ENCODE peak calls at places on chromosomes 4 and X, in nine cellular contexts. H is AG10803; S is dorsolateral prefrontal cortex; U is activated CD8-positive, alpha-beta memory T cell treated with anti-CD3 and anti-CD28 coated beads, Interleukin-2, amount 10 ng/mL, durations not matched to agents 7 days and 5 days; J is NCI-H1105 treated with DMSO at 0.1 percent for 48 hours; Q is stimulated activated naive CD8-positive, alpha-beta T cell treated with anti-CD3 and anti-CD28 coated beads, Interleukin-15, Interleukin-2, amounts not matched to agents 100 U/mL and 50 U/mL, for 24 hours; P is A549; V is lower lobe of right lung; B is A172. L is an unnamed sample.

GRCh38 chr4:106624674-106625073 is 256.1 kb upstream of the GIMD1 start:
- DNase-seq in S (no peak), J (no peak), B (no peak), Q (no peak), P (no peak), V (no peak), H (peak; percentile 16), U (no peak), L (no peak)

GRCh38 chrX:44872319-44872816 is 620 bp upstream of the KDM6A start:
- DNase-seq in V (no peak), U (peak; percentile 44), P (no peak), H (no peak), B (peak; percentile 5), S (peak; percentile 31), Q (peak; percentile 36), J (peak; percentile 39), L (peak; percentile 61)

GRCh38 chrX:129523076-129524055 is at the start of gene SMARCA1:
- DNase-seq in J (no peak), Q (peak; percentile 2), S (no peak), B (peak; percentile 34), P (peak; percentile 79), H (peak; percentile 61), U (no peak), V (peak; percentile 50), L (peak; percentile 53)

GRCh38 chr4:25632135-25632534 is 23.5 kb upstream of the SLC34A2 start:
- DNase-seq in J (no peak), Q (no peak), S (no peak), V (no peak), H (no peak), B (no peak), P (peak; percentile 44), U (no peak), L (no peak)

GRCh38 chrX:107324493-107325310 is 118.3 kb downstream of the DNAAF6 start:
- DNase-seq in U (peak; percentile 40), S (no peak), V (peak; percentile 48), J (no peak), P (peak; percentile 41), Q (peak; percentile 11), B (no peak), H (no peak), L (no peak)

GRCh38 chr4:76559236-76560071 is 124.4 kb downstream of the SHROOM3 start:
- DNase-seq in S (no peak), B (no peak), P (no peak), U (no peak), H (no peak), Q (no peak), J (no peak), V (no peak), L (no peak)

GRCh38 chrX:58025979-58026378 is 115.7 kb upstream of the ZXDA start:
- DNase-seq in H (peak; percentile 23), Q (peak; percentile 10), S (peak; percentile 29), P (peak; percentile 44), B (peak; percentile 3), V (no peak), J (peak; percentile 42), U (peak; percentile 40), L (no peak)

GRCh38 chr4:38610844-38611550 is 53.0 kb upstream of the KLF3 start:
- DNase-seq in S (peak; percentile 41), H (no peak), J (no peak), P (no peak), U (no peak), Q (no peak), B (no peak), V (no peak), L (no peak)

GRCh38 chr4:141102367-141102766 is 30.9 kb downstream of the RNF150 start:
- DNase-seq in H (peak; percentile 65), S (no peak), Q (no peak), B (peak; percentile 77), P (peak; percentile 1), U (no peak), V (no peak), J (no peak), L (no peak)

GRCh38 chrX:129939986-129940385 is 34.0 kb downstream of the UTP14A start:
- DNase-seq in H (no peak), P (no peak), B (no peak), S (no peak), Q (no peak), U (no peak), V (no peak), J (peak; percentile 2), L (no peak)

GRCh38 chr4:179097741-179098140 is 1655.5 kb upstream of the AGA start:
- DNase-seq in U (no peak), V (no peak), S (no peak), Q (no peak), B (peak; percentile 49), H (no peak), P (no peak), J (no peak), L (no peak)

GRCh38 chr4:76767983-76768382 is 130.0 kb downstream of the SOWAHB start:
- DNase-seq in J (no peak), S (no peak), V (no peak), U (no peak), Q (no peak), B (peak; percentile 38), P (peak; percentile 19), H (peak; percentile 94), L (no peak)

GRCh38 chr4:1574601-1575417 is 109.3 kb downstream of the FAM53A start:
- DNase-seq in H (no peak), S (no peak), Q (no peak), U (no peak), V (peak; percentile 39), B (no peak), J (no peak), P (no peak), L (no peak)

GRCh38 chr4:2714071-2714770 is 41.9 kb downstream of the TNIP2 start:
- DNase-seq in V (no peak), J (no peak), B (no peak), S (no peak), U (peak; percentile 50), H (peak; percentile 17), Q (peak; percentile 31), P (no peak), L (no peak)

GRCh38 chr4:26746742-26747351 is 113.8 kb upstream of the STIM2 start:
- DNase-seq in J (no peak), V (no peak), H (no peak), S (no peak), B (no peak), U (peak; percentile 82), Q (peak; percentile 39), P (no peak), L (no peak)

GRCh38 chr4:168765726-168766125 is 244.3 kb downstream of the CBR4 start:
- DNase-seq in B (peak; percentile 61), V (no peak), J (no peak), S (no peak), P (peak; percentile 20), Q (no peak), U (no peak), H (peak; percentile 80), L (no peak)

GRCh38 chr4:53234669-53235068 is 131.2 kb downstream of the SCFD2 start:
- DNase-seq in B (no peak), U (no peak), H (no peak), V (no peak), Q (no peak), P (no peak), J (no peak), S (no peak), L (no peak)

GRCh38 chr4:110970642-110971041 is 347.8 kb upstream of the PITX2 start:
- DNase-seq in B (peak; percentile 60), P (peak; percentile 51), H (peak; percentile 37), V (no peak), Q (peak; percentile 8), J (no peak), S (no peak), U (no peak), L (no peak)

GRCh38 chr4:79597266-79597665 is 189.2 kb upstream of the GK2 start:
- DNase-seq in V (no peak), U (no peak), Q (no peak), B (peak; percentile 0), H (peak; percentile 26), P (no peak), S (no peak), J (no peak), L (no peak)

GRCh38 chr4:73702796-73703287 is 37.5 kb upstream of the CXCL8 start:
- DNase-seq in H (no peak), S (no peak), V (no peak), U (no peak), B (no peak), Q (no peak), P (no peak), J (no peak), L (no peak)

GRCh38 chrX:74343970-74344622 is 40.1 kb downstream of the ZCCHC13 start:
- DNase-seq in B (peak; percentile 96), U (peak; percentile 56), H (peak; percentile 87), Q (peak; percentile 45), S (no peak), J (peak; percentile 71), P (peak; percentile 93), V (no peak), L (peak; percentile 57)

GRCh38 chr4:136742330-136742729 is 790.0 kb downstream of the PCDH18 start:
- DNase-seq in S (no peak), U (no peak), H (no peak), Q (no peak), V (no peak), B (peak; percentile 35), J (no peak), P (peak; percentile 6), L (no peak)

GRCh38 chr4:141413366-141413765 is 192.7 kb downstream of the ZNF330 start:
- DNase-seq in U (no peak), H (peak; percentile 60), J (no peak), P (no peak), V (no peak), B (no peak), S (no peak), Q (no peak), L (no peak)

GRCh38 chr4:22356996-22357596 is 158.8 kb downstream of the ADGRA3 start:
- DNase-seq in J (peak; percentile 61), Q (no peak), B (peak; percentile 40), H (peak; percentile 15), U (no peak), P (peak; percentile 13), V (no peak), S (no peak), L (no peak)

GRCh38 chrX:15946783-15947550 is 92.4 kb upstream of the AP1S2 start:
- DNase-seq in B (peak; percentile 92), Q (peak; percentile 3), S (no peak), V (no peak), P (peak; percentile 3), H (peak; percentile 87), J (no peak), U (no peak), L (no peak)

GRCh38 chr4:38856046-38856445 is 571 bp downstream of the TLR6 start:
- DNase-seq in J (no peak), B (no peak), V (peak; percentile 55), Q (no peak), S (no peak), U (no peak), H (no peak), P (peak; percentile 39), L (no peak)

GRCh38 chr4:47218631-47219030 is 187.3 kb downstream of the GABRB1 start:
- DNase-seq in B (no peak), J (no peak), U (no peak), S (no peak), Q (no peak), P (no peak), H (no peak), V (no peak), L (no peak)

GRCh38 chr4:25457053-25457715 is 80.1 kb downstream of the ANAPC4 start:
- DNase-seq in P (no peak), S (no peak), Q (no peak), J (no peak), B (peak; percentile 81), U (no peak), H (peak; percentile 79), V (no peak), L (no peak)

GRCh38 chrX:76454456-76454927 is 27.0 kb downstream of the MAGEE1 start:
- DNase-seq in B (peak; percentile 0), U (no peak), H (peak; percentile 17), V (no peak), J (peak; percentile 19), Q (no peak), P (peak; percentile 23), S (no peak), L (no peak)

GRCh38 chrX:30713061-30713525 is 59.9 kb downstream of the GK start:
- DNase-seq in Q (peak; percentile 49), P (peak; percentile 71), S (peak; percentile 48), H (peak; percentile 72), B (peak; percentile 46), J (peak; percentile 12), U (peak; percentile 60), V (peak; percentile 46), L (peak; percentile 50)

GRCh38 chr4:159487284-159487747 is 384.4 kb downstream of the RAPGEF2 start:
- DNase-seq in Q (peak; percentile 24), B (peak; percentile 54), J (peak; percentile 57), H (peak; percentile 75), P (peak; percentile 67), V (no peak), S (peak; percentile 47), U (peak; percentile 49), L (peak; percentile 56)

L was measured in ureter.